ENCODE peak calls at places on chromosomes 6 and 20, in five cellular contexts. J is bronchial epithelial cell, U is H1, H is mesothelial cell of epicardium, Y is A673. V is an unnamed sample.

GRCh38 chr6:108222504-108222903 is 38.3 kb downstream of the SNX3 start:
- DNase-seq in H (no peak), U (no peak), Y (no peak), J (no peak), V (no peak)

GRCh38 chr6:166770216-166771116 is 143.4 kb upstream of the RPS6KA2 start:
- DNase-seq in H (no peak), U (peak), Y (no peak), J (no peak), V (no peak)

GRCh38 chr20:37193226-37193625 is 13.9 kb upstream of the MROH8 start:
- DNase-seq in J (no peak), U (no peak), Y (no peak), H (no peak), V (no peak)

GRCh38 chr20:35307666-35308653 is 15.7 kb upstream of the FAM83C start:
- DNase-seq in H (no peak), J (peak), U (no peak), Y (no peak), V (no peak)

GRCh38 chr6:42269553-42269952 is 51.9 kb upstream of the MRPS10 start:
- DNase-seq in U (no peak), H (no peak), Y (no peak), J (no peak), V (no peak)

GRCh38 chr6:85610182-85610895 is 16.7 kb upstream of the SNX14 start:
- DNase-seq in J (no peak), Y (no peak), H (no peak), U (no peak), V (no peak)

GRCh38 chr20:46709459-46710148 is at the start of gene SLC2A10:
- DNase-seq in U (peak), Y (no peak), H (peak), J (no peak), V (no peak)

GRCh38 chr20:667351-668034 is 8.1 kb downstream of the SCRT2 start:
- DNase-seq in U (peak), J (peak), H (no peak), Y (peak), V (no peak)

GRCh38 chr20:44017905-44018683 is 103.4 kb downstream of the TOX2 start:
- DNase-seq in U (no peak), Y (peak), H (no peak), J (peak), V (no peak)

GRCh38 chr6:166728884-166729530 is 102.0 kb upstream of the RPS6KA2 start:
- DNase-seq in Y (no peak), J (no peak), U (no peak), H (no peak), V (no peak)

GRCh38 chr6:99219788-99220187 is 129.7 kb downstream of the FAXC start:
- DNase-seq in H (no peak), U (peak), Y (peak), J (peak), V (no peak)

GRCh38 chr6:162712694-162713093 is 14.9 kb downstream of the PRKN start:
- DNase-seq in U (no peak), Y (no peak), J (no peak), H (no peak), V (no peak)

GRCh38 chr20:4014031-4014474 is 1.3 kb downstream of the RNF24 start:
- DNase-seq in U (no peak), Y (peak), H (no peak), J (peak), V (no peak)

GRCh38 chr20:4061989-4062388 is 46.6 kb upstream of the RNF24 start:
- DNase-seq in U (no peak), J (no peak), Y (no peak), H (no peak), V (no peak)

GRCh38 chr6:157597461-157598312 is 216.7 kb downstream of the ZDHHC14 start:
- DNase-seq in U (peak), J (peak), Y (peak), H (no peak), V (no peak)

GRCh38 chr20:59571591-59572314 is 32.6 kb upstream of the PHACTR3 start:
- DNase-seq in Y (peak), J (peak), H (no peak), U (peak), V (peak)

GRCh38 chr6:30855429-30856069 is 28.8 kb upstream of the DDR1 start:
- DNase-seq in J (no peak), Y (no peak), H (no peak), U (no peak), V (no peak)

GRCh38 chr6:158487495-158487894 is 72.4 kb upstream of the TMEM181 start:
- DNase-seq in J (peak), Y (no peak), U (no peak), H (no peak), V (no peak)

GRCh38 chr6:170180671-170181337 is 110.1 kb downstream of the DLL1 start:
- DNase-seq in U (peak), Y (no peak), H (no peak), J (no peak), V (no peak)

GRCh38 chr6:137849709-137850093 is 17.4 kb upstream of the TNFAIP3 start:
- DNase-seq in H (no peak), U (no peak), J (no peak), Y (no peak), V (no peak)

DNA sequence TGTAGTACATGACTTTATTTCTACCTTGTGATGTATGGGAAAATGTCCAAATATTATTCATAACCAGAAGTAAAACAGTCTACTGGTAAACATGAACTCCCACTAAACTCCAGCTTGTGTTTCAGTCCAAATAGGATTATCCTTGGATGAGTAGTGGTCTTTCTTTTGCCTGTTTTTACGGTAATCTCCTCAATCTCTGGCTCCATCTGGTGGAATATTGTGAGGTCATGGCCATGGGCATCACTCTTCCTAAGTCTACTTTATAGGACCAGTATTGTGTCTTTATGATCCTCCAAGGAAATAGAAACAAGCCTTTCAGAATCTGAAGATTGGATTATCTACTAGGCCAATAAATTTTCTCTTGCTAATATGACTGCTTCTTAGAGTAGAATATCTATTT is 505.0 kb downstream of the BMP2 start:
- DNase-seq in U (no peak), H (no peak), J (peak), Y (peak), V (no peak)
- TF ChIP-seq CTCF in U (no peak), H (no peak), J (peak), Y (peak), V (peak)

GRCh38 chr6:29014729-29015608 is 9.9 kb upstream of the ZNF311 start:
- DNase-seq in Y (no peak), J (no peak), H (no peak), U (no peak), V (no peak)
- TF ChIP-seq CTCF in Y (no peak), J (no peak), H (no peak), U (no peak), V (no peak)

DNA sequence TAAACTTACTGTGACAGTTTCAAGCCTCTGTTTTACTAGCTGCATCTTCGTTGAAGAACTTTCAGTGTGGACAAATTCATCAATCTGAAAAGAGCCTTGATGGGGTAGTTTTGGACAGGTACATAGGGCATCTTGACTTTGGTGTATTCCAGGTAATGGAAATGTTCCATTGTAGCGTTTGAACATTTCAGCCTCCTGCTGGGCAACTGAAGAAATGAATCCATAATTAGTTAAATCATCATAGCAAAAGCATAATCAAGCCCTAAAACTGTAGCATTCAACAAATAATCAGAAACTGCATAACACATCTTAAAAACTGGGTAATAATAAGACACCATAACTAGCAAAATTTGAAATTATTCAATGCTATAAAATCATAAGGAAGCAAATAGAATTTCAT is 86.2 kb downstream of the AHI1 start:
- DNase-seq in U (no peak), J (peak), Y (no peak), H (no peak), V (no peak)
- TF ChIP-seq CTCF in U (no peak), J (peak), Y (peak), H (peak), V (no peak)

GRCh38 chr6:37258405-37258704 is 411 bp upstream of the TMEM217 start:
- DNase-seq in U (no peak), J (no peak), Y (no peak), H (no peak), V (no peak)

GRCh38 chr6:37258716-37259115 is 772 bp upstream of the TMEM217 start:
- DNase-seq in J (no peak), H (no peak), Y (no peak), U (no peak), V (no peak)

GRCh38 chr6:37256692-37257319 is 766 bp upstream of the TBC1D22B start:
- DNase-seq in Y (no peak), J (peak), U (no peak), H (no peak), V (no peak)

GRCh38 chr6:37257320-37257633 is 295 bp upstream of the TBC1D22B start:
- DNase-seq in H (no peak), Y (no peak), J (no peak), U (no peak), V (no peak)

DNA sequence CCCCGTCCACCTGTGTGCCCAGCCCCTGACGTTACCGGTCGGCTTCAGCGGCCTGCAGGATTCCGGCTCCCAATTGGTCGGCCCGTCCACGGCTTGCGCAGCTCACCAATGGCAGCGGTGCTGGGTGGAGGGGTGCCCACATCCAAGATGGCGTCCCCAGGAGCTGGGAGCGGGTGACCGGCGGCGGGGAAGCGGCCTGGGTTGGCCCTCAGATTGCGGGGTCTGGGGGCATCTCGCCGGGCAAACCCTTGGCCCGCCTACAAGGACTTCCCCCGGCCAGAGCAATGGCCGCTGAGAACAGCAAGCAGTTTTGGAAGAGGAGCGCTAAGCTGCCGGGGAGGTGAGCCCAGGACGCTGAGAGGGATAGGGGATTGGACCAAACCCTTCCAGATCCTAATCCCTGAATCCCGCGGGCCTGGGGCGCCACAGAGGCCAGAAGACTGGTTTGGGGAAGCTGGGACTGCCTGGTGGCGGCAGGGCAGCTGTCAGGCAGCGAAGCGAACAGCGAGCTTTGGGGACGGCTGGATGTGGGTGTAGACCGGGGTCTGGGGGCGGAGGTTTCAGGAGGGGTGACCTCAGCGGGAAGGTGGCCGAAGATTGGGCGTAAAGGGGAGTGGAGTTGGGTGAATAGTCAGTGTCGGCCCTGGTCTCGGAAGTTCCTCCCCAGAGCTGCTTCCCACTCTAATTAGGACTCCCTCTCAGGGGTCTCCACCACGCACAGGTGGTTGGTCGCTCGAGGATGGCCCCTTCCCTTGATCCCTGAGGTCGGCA is at the start of the genes TBC1D22B and TMEM217:
- DNase-seq in J (peak), H (peak), Y (peak), U (peak), V (peak)
- TF ChIP-seq CTCF in J (no peak), H (no peak), Y (no peak), U (no peak), V (no peak)

GRCh38 chr6:3061501-3061941 is 6.8 kb upstream of the RIPK1 start:
- DNase-seq in H (no peak), J (peak), Y (peak), U (no peak), V (no peak)
- TF ChIP-seq CTCF in H (no peak), J (peak), Y (no peak), U (no peak), V (no peak)

DNA sequence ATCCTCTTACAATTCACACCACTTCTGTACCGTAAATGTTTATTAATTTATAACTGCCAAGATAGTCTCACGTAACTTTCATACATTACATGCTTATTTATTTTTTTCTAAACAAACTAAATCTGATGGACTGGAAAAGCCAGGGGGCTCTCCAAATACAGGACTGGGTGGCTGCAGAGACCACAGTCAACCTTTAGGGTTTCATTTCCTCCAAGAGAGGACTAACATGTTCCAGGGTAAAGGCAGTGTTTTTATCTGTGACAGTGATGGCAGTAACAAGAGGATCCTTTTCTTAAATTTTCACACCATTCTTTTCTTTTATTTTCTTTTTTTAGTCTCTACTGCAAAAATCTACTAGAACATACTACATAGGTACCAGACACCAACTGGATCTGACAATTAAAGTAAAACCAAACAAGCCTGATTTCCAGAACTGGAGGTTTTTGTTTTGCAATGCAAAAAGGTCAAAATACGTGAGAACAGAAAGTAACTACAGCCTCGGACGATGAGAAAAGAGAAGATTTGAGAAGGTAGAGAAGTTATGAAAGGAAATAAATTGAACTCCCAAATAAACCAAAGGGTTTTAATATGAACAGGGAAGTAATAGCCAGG is 1.2 kb downstream of the LMBRD1 start:
- DNase-seq in J (no peak), Y (no peak), U (no peak), H (no peak), V (no peak)
- TF ChIP-seq CTCF in J (no peak), Y (no peak), U (no peak), H (no peak), V (no peak)

DNA sequence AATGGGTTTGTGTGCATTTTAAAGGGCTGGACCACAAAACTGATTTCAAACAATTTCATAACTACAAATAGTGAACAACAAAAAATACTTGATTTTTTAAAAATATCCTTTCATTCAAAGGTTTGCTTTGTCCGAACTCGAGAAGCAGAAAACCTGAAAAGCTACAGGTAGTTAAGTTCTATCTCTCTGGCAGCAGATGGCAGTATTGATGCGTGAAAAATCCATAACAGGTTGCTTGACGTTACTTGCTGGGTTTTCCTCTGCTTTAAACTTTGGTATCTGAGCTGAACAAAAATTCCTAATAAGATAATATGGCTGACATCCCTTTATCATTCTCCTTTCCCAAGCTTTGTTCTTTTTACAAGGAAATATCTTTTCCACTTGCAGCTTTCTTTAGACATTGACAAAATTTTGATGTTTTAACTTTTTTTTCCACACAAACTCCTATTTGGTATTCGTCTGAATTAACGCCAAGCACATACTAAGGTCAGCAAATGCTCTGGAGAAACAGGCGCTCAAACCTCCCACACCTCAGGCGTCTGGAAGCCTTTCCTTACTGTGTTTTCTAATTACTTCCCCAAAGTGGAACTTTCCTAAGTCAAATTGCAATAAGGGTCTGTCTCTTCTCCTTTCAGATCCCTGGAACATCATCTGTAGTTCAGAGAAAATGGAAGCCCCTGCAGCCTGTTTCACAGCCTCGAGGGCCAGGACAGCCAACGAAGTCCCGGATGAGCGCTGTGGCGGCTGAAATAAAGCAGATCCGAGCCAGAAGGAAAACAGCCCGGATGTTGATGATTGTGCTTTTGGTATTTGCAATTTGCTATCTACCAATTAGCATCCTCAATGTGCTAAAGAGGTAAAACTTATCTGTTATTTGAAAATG is 50.3 kb upstream of the GFRAL start:
- DNase-seq in J (peak), H (no peak), U (peak), Y (peak), V (no peak)
- TF ChIP-seq CTCF in J (peak), H (peak), U (no peak), Y (peak), V (peak)

GRCh38 chr6:28104392-28105250 is 19.8 kb upstream of the ZSCAN16 start:
- DNase-seq in J (peak), U (peak), H (peak), Y (peak), V (peak)
- TF ChIP-seq CTCF in J (peak), U (peak), H (peak), Y (peak), V (peak)

GRCh38 chr6:54618597-54618996 is 228.0 kb upstream of the FAM83B start:
- DNase-seq in J (no peak), Y (no peak), H (no peak), U (no peak), V (no peak)

GRCh38 chr6:54624779-54625178 is 221.8 kb upstream of the FAM83B start:
- DNase-seq in Y (no peak), J (no peak), U (no peak), H (no peak), V (no peak)

GRCh38 chr6:54624216-54624615 is 222.4 kb upstream of the FAM83B start:
- DNase-seq in Y (no peak), J (no peak), H (no peak), U (no peak), V (no peak)

GRCh38 chr6:54619102-54619501 is 227.5 kb upstream of the FAM83B start:
- DNase-seq in U (no peak), H (no peak), Y (no peak), J (no peak), V (no peak)

GRCh38 chr6:54621285-54621684 is 225.3 kb upstream of the FAM83B start:
- DNase-seq in U (no peak), Y (peak), H (no peak), J (peak), V (no peak)
- TF ChIP-seq CTCF in U (no peak), Y (peak), H (no peak), J (peak), V (no peak)

V was measured in D721Med.